ENCODE peak calls at places on chromosomes 4 and X, in six cellular contexts. Q is fibroblast of mammary gland, G is ovary, C is thoracic aorta, U is fibroblast of the aortic adventitia, K is choroid plexus epithelial cell. V is an unnamed sample.

GRCh38 chr4:83124079-83124780 is 9.7 kb upstream of the PLAC8 start:
- DNase-seq in G (no peak), Q (peak), K (no peak), C (no peak), U (no peak), V (no peak)

GRCh38 chr4:65538571-65538970 is 131.7 kb downstream of the EPHA5 start:
- DNase-seq in G (no peak), C (no peak), K (peak), Q (peak), U (peak), V (no peak)

GRCh38 chrX:38271154-38271716 is 50.6 kb upstream of the SRPX start:
- DNase-seq in Q (no peak), G (no peak), U (no peak), K (peak), C (no peak), V (no peak)

GRCh38 chr4:25884040-25884788 is 21.4 kb upstream of the SEL1L3 start:
- DNase-seq in G (no peak), C (no peak), K (peak), Q (peak), U (peak), V (no peak)

GRCh38 chr4:24794111-24794860 is 1.1 kb upstream of the SOD3 start:
- DNase-seq in C (peak), U (peak), G (no peak), K (peak), Q (peak), V (no peak)

GRCh38 chrX:97398030-97398551 is 514.4 kb downstream of the RPA4 start:
- DNase-seq in K (peak), U (no peak), C (no peak), G (no peak), Q (peak), V (no peak)

GRCh38 chrX:63250253-63250868 is 100.8 kb downstream of the SPIN4 start:
- DNase-seq in K (peak), U (peak), Q (peak), C (no peak), G (no peak), V (no peak)

GRCh38 chr4:70601422-70602039 is 9.5 kb downstream of the AMBN start:
- DNase-seq in Q (peak), U (peak), K (peak), C (no peak), G (no peak), V (no peak)

GRCh38 chrX:151631822-151632221 is 63.4 kb upstream of the PRRG3 start:
- DNase-seq in G (no peak), K (no peak), C (no peak), U (no peak), Q (no peak), V (no peak)

GRCh38 chr4:93480452-93480851 is 348.1 kb upstream of the ATOH1 start:
- DNase-seq in C (no peak), U (no peak), Q (no peak), G (no peak), K (no peak), V (no peak)

GRCh38 chr4:46852839-46853238 is 56.2 kb downstream of the COX7B2 start:
- DNase-seq in C (no peak), Q (no peak), G (no peak), K (no peak), U (no peak), V (no peak)

GRCh38 chr4:17889692-17890091 is 78.9 kb downstream of the NCAPG start:
- DNase-seq in Q (no peak), G (no peak), K (no peak), U (no peak), C (no peak), V (no peak)

GRCh38 chr4:14868426-14868825 is 133.9 kb upstream of the CPEB2 start:
- DNase-seq in C (no peak), K (no peak), G (no peak), Q (no peak), U (no peak), V (no peak)

GRCh38 chr4:121669163-121669550 is 27.6 kb downstream of the ANXA5 start:
- DNase-seq in G (no peak), Q (peak), C (no peak), U (peak), K (peak), V (no peak)

GRCh38 chr4:62533573-62533972 is 1333.4 kb downstream of the ADGRL3 start:
- DNase-seq in C (no peak), Q (no peak), U (no peak), G (no peak), K (no peak), V (no peak)

DNA sequence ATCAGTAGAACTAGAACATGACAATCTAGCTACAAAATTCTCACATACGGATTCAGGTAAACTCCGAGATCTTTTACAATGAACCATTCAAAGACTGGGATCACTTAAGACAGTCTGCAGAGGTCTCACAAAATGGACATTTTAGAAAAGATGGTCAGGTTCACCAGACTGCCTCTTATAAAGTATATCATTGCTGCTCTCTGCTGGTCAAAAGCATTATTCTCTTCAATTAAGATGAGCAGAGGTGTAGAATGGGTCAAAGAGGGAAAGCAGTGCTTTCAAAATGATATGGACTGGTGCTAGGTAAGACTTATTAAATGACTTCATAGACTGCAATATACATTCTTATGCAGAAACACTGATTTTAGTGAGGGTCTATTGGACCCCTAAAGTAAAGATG is 434.7 kb downstream of the PACRGL start:
- DNase-seq in U (no peak), Q (peak), G (no peak), K (peak), C (no peak), V (no peak)
- TF ChIP-seq CTCF in U (no peak), Q (peak), G (no peak), K (no peak), C (no peak), V (no peak)

GRCh38 chrX:105975382-105975781 is 63.1 kb downstream of the SERPINA7 start:
- DNase-seq in K (peak), G (no peak), C (no peak), Q (peak), U (peak), V (no peak)
- TF ChIP-seq CTCF in K (peak), G (no peak), C (no peak), Q (peak), U (no peak), V (no peak)

GRCh38 chrX:30589146-30589888 is 11.8 kb upstream of the TASL start:
- DNase-seq in G (no peak), U (no peak), C (no peak), Q (no peak), K (no peak), V (no peak)
- TF ChIP-seq CTCF in G (no peak), U (no peak), C (no peak), Q (no peak), K (no peak), V (no peak)

GRCh38 chr4:141703497-141703896 is 67.1 kb downstream of the IL15 start:
- DNase-seq in C (no peak), K (no peak), G (no peak), Q (no peak), U (peak), V (no peak)
- TF ChIP-seq CTCF in C (no peak), K (peak), G (no peak), Q (peak), U (peak), V (no peak)

DNA sequence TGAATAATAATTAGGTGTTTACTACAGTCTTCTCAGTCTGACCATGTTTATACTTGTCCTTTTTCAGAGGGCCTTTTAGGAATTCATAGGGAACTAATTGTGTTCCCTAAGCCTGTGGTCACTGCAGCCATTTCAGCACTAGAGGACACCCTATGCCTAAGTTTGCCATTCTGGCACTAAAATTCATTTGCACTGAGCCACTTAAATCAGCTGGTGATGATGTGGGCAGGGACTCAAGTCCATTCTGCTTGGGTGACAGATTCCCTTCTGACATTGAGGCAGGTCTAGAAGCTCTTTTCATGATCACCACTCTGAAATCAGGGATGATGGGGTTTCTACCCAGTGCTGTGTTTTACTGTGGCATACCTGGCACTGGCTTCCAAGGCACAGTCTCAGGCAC is 1178.9 kb upstream of the DIAPH2 start:
- DNase-seq in Q (no peak), C (no peak), G (no peak), U (no peak), K (no peak), V (no peak)
- TF ChIP-seq CTCF in Q (no peak), C (no peak), G (no peak), U (no peak), K (no peak), V (no peak)

GRCh38 chr4:149264093-149264733 is 551.4 kb downstream of the IQCM start:
- DNase-seq in K (peak), C (no peak), G (no peak), U (peak), Q (peak), V (no peak)
- TF ChIP-seq CTCF in K (peak), C (no peak), G (no peak), U (peak), Q (peak), V (no peak)

GRCh38 chrX:106752101-106752678 is 25.7 kb downstream of the RNF128 start:
- DNase-seq in K (peak), C (no peak), U (no peak), G (no peak), Q (peak), V (no peak)
- TF ChIP-seq CTCF in K (peak), C (no peak), U (no peak), G (no peak), Q (peak), V (no peak)

GRCh38 chr4:111045992-111046391 is 423.1 kb upstream of the PITX2 start:
- DNase-seq in C (no peak), Q (no peak), K (no peak), U (no peak), G (no peak), V (no peak)
- TF ChIP-seq CTCF in C (no peak), Q (peak), K (no peak), U (no peak), G (no peak), V (no peak)

V was measured in omental fat pad.